ENCODE peak calls at places on chromosomes 11 and 22, in ten cellular contexts. O, Y, D, M, K, V, G, I, A and H are unnamed samples.

GRCh38 chr22:43081968-43082367 is 7.2 kb downstream of the TTLL1 start:
- DNase-seq in G (peak), K (no peak), I (no peak), Y (no peak), A (no peak), O (no peak), M (no peak), D (peak), V (no peak), H (no peak)

GRCh38 chr11:6427516-6427915 is 8.6 kb upstream of the APBB1 start:
- DNase-seq in D (no peak), K (no peak), G (no peak), M (no peak), A (no peak), V (no peak), I (no peak), Y (no peak), O (no peak), H (no peak)

GRCh38 chr11:62680825-62681240 is 2.0 kb upstream of the UBXN1 start:
- DNase-seq in Y (peak), D (peak), O (no peak), K (no peak), A (peak), G (peak), M (peak), V (peak), I (peak), H (peak)

GRCh38 chr11:359181-359714 is 10.1 kb upstream of the B4GALNT4 start:
- DNase-seq in O (no peak), M (peak), D (no peak), V (no peak), K (no peak), Y (no peak), A (peak), G (no peak), I (no peak), H (no peak)

GRCh38 chr11:116980136-116980793 is 118.0 kb downstream of the SIK3 start:
- DNase-seq in O (no peak), D (no peak), A (peak), G (no peak), Y (no peak), K (no peak), M (no peak), I (no peak), V (no peak), H (peak)

GRCh38 chr11:66316849-66317251 is at the start of gene CD248:
- DNase-seq in M (no peak), D (peak), K (no peak), G (peak), I (no peak), A (no peak), O (no peak), Y (peak), V (peak), H (no peak)

GRCh38 chr11:128336203-128336602 is 251.2 kb downstream of the ETS1 start:
- DNase-seq in D (peak), M (no peak), G (peak), A (no peak), Y (peak), V (peak), O (no peak), I (peak), K (no peak), H (no peak)

GRCh38 chr11:115808351-115808940 is 304.2 kb upstream of the CADM1 start:
- DNase-seq in D (no peak), A (no peak), K (no peak), G (no peak), O (no peak), Y (no peak), I (no peak), M (no peak), V (no peak), H (no peak)

GRCh38 chr22:43293259-43293658 is 49.9 kb downstream of the SCUBE1 start:
- DNase-seq in Y (no peak), I (no peak), V (no peak), O (no peak), K (no peak), D (no peak), G (no peak), M (peak), A (no peak), H (no peak)

GRCh38 chr11:121687961-121688566 is 235.3 kb upstream of the SORL1-AS1 start:
- DNase-seq in A (no peak), I (no peak), K (no peak), G (peak), D (peak), Y (no peak), M (no peak), O (no peak), V (no peak), H (no peak)

GRCh38 chr11:69444381-69445130 is 36.9 kb upstream of the LINC01488 start:
- DNase-seq in Y (peak), K (peak), V (no peak), M (peak), O (no peak), G (peak), I (peak), A (no peak), D (peak), H (no peak)

GRCh38 chr11:3010521-3011275 is 18.6 kb upstream of the NAP1L4 start:
- DNase-seq in I (no peak), G (no peak), O (no peak), M (no peak), V (peak), Y (no peak), K (no peak), D (no peak), A (no peak), H (no peak)

GRCh38 chr11:29153078-29153477 is 863.8 kb downstream of the KCNA4 start:
- DNase-seq in A (no peak), V (no peak), O (no peak), K (no peak), D (no peak), G (no peak), M (no peak), I (no peak), Y (no peak), H (no peak)

GRCh38 chr11:6757373-6757967 is 14.3 kb downstream of the OR2AG2 start:
- DNase-seq in V (no peak), G (peak), A (peak), D (peak), M (peak), I (no peak), K (no peak), Y (peak), O (peak), H (no peak)

GRCh38 chr22:32695451-32695891 is 106.0 kb upstream of the TIMP3 start:
- DNase-seq in I (peak), D (peak), Y (no peak), O (no peak), K (peak), A (no peak), V (no peak), M (peak), G (peak), H (no peak)

GRCh38 chr11:121494355-121495099 is 41.8 kb upstream of the SORL1-AS1 start:
- DNase-seq in K (no peak), D (no peak), I (no peak), Y (no peak), V (no peak), O (no peak), A (peak), M (peak), G (no peak), H (peak)

GRCh38 chr11:94151903-94152677 is 23.4 kb downstream of the PANX1 start:
- DNase-seq in I (no peak), V (no peak), O (no peak), K (no peak), D (peak), M (peak), A (no peak), Y (peak), G (peak), H (no peak)

GRCh38 chr11:32213223-32213622 is 122.3 kb downstream of the RCN1 start:
- DNase-seq in G (peak), M (peak), O (no peak), V (no peak), D (peak), Y (no peak), K (no peak), A (no peak), I (peak), H (no peak)

GRCh38 chr11:108012139-108012725 is 3.5 kb downstream of the CUL5 start:
- DNase-seq in I (no peak), M (no peak), D (no peak), Y (no peak), V (no peak), G (no peak), O (no peak), A (no peak), K (no peak), H (no peak)
- H3K4me3 ChIP-seq in I (no peak), M (no peak), D (no peak), Y (no peak), V (no peak), G (no peak), O (no peak), A (no peak), K (no peak), H (no peak)

DNA sequence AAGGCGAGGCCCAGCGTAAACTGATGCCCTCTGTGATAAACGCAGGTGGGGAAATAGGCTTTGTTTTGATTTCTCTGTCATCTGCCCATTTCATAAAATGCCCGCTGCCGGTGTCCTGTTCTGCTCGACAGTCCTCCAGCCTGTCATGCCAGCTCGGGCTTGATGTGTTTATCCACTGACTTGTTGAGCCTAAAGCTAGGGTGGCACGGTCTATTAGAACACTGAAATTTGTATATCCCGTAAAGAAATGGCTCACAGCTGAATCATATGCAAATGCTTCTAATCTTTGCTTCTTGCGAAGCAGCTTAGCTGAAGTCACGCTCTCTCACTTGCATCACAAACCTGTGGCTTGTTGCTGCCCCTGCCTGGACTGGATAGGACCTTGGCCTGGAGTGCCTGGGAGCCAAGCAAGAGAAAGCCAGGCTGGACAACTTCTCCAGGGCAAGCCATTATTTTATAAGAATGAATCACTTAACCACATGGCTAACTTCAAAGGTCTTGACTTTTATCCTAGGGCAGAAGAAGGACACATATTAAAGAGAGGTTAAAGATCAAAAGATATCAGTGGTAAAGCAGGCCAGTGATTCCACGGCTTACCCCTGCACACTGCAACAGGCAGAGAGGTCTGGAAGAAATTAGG is 33.1 kb downstream of the EHF start:
- DNase-seq in M (peak), A (no peak), K (no peak), G (peak), I (peak), O (no peak), D (peak), V (no peak), Y (no peak), H (no peak)
- TF ChIP-seq CTCF in M (peak), A (no peak), K (no peak), G (peak), I (peak), O (no peak), D (no peak), V (no peak), Y (no peak), H (no peak)

GRCh38 chr11:1870721-1871466 is 18.0 kb downstream of the LSP1 start:
- DNase-seq in V (no peak), K (no peak), Y (no peak), I (no peak), O (peak), M (no peak), A (no peak), G (no peak), D (no peak), H (no peak)
- H3K4me3 ChIP-seq in V (peak), K (peak), Y (peak), I (no peak), O (peak), M (no peak), A (no peak), G (no peak), D (peak), H (no peak)

GRCh38 chr11:124837491-124837856 is 27.8 kb upstream of the ROBO3 start:
- DNase-seq in Y (peak), G (peak), I (peak), K (peak), O (no peak), V (no peak), A (peak), M (peak), D (peak), H (peak)
- TF ChIP-seq CTCF in Y (no peak), G (peak), I (peak), K (no peak), O (no peak), V (no peak), A (peak), M (peak), D (peak), H (peak)

DNA sequence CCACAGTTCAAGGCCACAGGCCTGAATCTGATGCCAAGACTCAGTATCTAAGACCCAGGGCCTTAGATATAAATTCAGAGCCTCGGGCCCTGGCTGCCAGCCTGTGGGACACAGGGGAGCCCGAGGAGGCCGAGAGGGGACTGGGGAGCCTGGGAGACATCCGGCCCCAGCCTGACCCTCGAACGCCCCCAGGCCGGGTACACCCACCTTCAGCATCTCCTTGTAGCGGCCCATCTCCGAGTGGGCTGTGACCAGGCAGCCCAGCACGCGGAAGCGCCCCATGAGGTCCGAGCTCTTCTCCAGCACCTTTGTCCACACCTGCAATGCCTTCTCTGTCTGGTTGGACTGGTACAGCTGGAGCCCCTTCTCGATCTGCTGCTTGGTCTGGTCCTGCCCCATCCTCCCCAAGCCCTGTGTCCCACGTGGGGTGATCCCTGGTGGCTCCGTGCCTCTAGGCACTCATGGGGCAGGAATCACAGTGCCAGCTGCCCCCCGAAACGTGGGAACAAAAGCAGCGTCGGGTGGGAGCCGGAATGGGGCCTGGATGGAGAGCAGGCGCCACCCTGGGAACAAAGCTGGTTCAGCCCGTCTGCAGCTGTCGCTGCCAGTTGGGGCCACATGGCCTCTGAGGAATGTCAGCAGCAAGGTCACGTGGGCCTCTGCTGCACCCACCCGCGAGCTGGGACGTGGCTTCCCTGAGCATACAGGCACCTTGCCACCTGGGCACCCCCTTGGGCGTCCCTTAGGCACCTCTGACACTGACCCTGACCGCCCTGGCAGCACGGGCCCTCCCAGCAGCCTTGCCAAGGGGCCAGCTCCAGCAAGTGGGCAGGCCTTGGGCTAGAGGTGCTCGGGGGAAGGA is at the start of gene RAPSN:
- DNase-seq in G (no peak), Y (peak), M (no peak), A (no peak), K (no peak), I (no peak), O (no peak), V (no peak), D (no peak), H (no peak)
- H3K4me3 ChIP-seq in G (no peak), Y (no peak), M (no peak), A (no peak), K (no peak), I (no peak), O (no peak), V (no peak), D (no peak), H (no peak)

GRCh38 chr11:88489030-88489429 is 151.5 kb upstream of the CTSC start:
- DNase-seq in O (no peak), A (no peak), K (no peak), V (no peak), I (no peak), M (peak), G (peak), D (no peak), Y (no peak), H (no peak)

GRCh38 chr11:88491674-88492073 is 154.1 kb upstream of the CTSC start:
- DNase-seq in G (no peak), M (no peak), V (no peak), Y (no peak), I (no peak), O (no peak), A (no peak), K (no peak), D (no peak), H (no peak)

GRCh38 chr11:88494857-88495256 is 157.3 kb upstream of the CTSC start:
- DNase-seq in M (no peak), K (no peak), I (no peak), D (peak), G (no peak), A (no peak), Y (no peak), O (no peak), V (no peak), H (no peak)
- TF ChIP-seq CTCF in M (no peak), K (no peak), I (peak), D (no peak), G (no peak), A (no peak), Y (no peak), O (no peak), V (no peak), H (no peak)

DNA sequence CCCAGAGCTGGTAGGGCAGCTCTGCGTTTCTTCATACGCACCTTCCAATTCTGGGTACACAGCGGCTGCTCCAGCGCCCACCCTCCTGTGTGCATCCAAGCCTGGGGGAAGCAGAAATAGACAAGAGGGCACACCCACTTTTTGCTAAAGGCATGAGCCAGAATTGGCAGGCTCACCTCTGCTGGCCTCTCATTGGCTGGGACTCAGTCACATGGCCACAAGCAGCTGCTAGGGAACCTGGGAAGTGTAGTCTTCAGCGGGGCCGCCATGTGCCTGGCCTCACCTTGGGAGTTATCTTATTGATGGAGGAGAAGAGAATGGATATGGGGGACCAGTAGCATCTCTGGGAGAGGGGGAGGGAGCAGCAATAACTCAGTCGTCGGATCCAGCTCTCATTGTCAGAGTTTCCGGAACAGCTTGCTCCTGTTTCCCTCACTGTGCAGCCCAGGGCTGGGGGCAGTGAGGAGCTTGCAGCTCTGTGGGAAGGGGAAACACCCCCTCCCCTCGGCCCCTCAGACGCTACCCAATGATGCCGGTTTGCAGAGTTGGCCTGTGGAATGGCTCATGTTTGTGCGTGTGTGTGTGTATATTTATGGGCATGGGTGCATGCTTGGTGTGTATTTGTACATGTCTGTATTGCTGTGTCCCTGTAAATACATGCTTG is 11.8 kb upstream of the MIEF1 start:
- DNase-seq in A (peak), D (peak), I (no peak), K (no peak), V (peak), G (peak), O (peak), Y (peak), M (peak), H (peak)
- H3K4me3 ChIP-seq in A (no peak), D (no peak), I (no peak), K (no peak), V (no peak), G (no peak), O (no peak), Y (no peak), M (no peak), H (no peak)

GRCh38 chr11:68271781-68272608 is at the start of gene C11orf24:
- DNase-seq in K (peak), V (peak), I (no peak), O (peak), Y (peak), D (peak), A (peak), G (peak), M (peak), H (peak)
- TF ChIP-seq CTCF in K (no peak), V (no peak), I (no peak), O (no peak), Y (no peak), D (no peak), A (no peak), G (no peak), M (no peak), H (no peak)

GRCh38 chr11:70568504-70569172 is 170.3 kb downstream of the CTTN start:
- DNase-seq in Y (peak), V (peak), A (no peak), M (peak), I (no peak), G (peak), O (no peak), K (no peak), D (peak), H (no peak)
- H3K4me3 ChIP-seq in Y (peak), V (peak), A (no peak), M (no peak), I (no peak), G (peak), O (no peak), K (peak), D (peak), H (no peak)